ENCODE peak calls at places on chromosomes 5 and 9, in seven cellular contexts. O, C, Z, E, X, P and L are unnamed samples.

GRCh38 chr9:133518706-133519105 is 6.1 kb downstream of the MYMK start:
- DNase-seq in O (no peak), C (no peak), Z (no peak), E (no peak), X (no peak), P (no peak), L (no peak)

GRCh38 chr9:77848897-77849296 is 182.7 kb downstream of the GNAQ start:
- DNase-seq in O (peak), C (peak), Z (peak), E (peak), X (peak), P (no peak), L (no peak)

GRCh38 chr5:173631478-173631877 is 15.0 kb upstream of the BOD1 start:
- DNase-seq in O (no peak), C (no peak), Z (no peak), E (no peak), X (no peak), P (no peak), L (no peak)

GRCh38 chr9:108691614-108692013 is 164.2 kb downstream of the ACTL7B start:
- DNase-seq in O (no peak), C (no peak), Z (no peak), E (peak), X (no peak), P (peak), L (no peak)

GRCh38 chr5:173201636-173202265 is 33.3 kb downstream of the NKX2-5 start:
- DNase-seq in O (peak), C (no peak), Z (no peak), E (no peak), X (peak), P (peak), L (no peak)

GRCh38 chr5:118580959-118581358 is 407.4 kb downstream of the DTWD2 start:
- DNase-seq in O (no peak), C (no peak), Z (no peak), E (no peak), X (no peak), P (no peak), L (no peak)

GRCh38 chr5:124111886-124112285 is 599.9 kb downstream of the CSNK1G3 start:
- DNase-seq in O (no peak), C (no peak), Z (no peak), E (no peak), X (peak), P (no peak), L (no peak)

GRCh38 chr5:136123236-136123768 is 9.3 kb upstream of the SMAD5 start:
- DNase-seq in O (peak), C (no peak), Z (no peak), E (peak), X (peak), P (no peak), L (no peak)

GRCh38 chr5:73215891-73216610 is 43.1 kb downstream of the TMEM174 start:
- DNase-seq in O (peak), C (peak), Z (peak), E (peak), X (peak), P (no peak), L (peak)

GRCh38 chr9:124621371-124622328 is 114.5 kb upstream of the NR5A1 start:
- DNase-seq in O (peak), C (no peak), Z (no peak), E (no peak), X (no peak), P (no peak), L (no peak)

GRCh38 chr9:134564431-134565170 is 77.0 kb upstream of the COL5A1 start:
- DNase-seq in O (peak), C (no peak), Z (no peak), E (no peak), X (peak), P (no peak), L (no peak)

GRCh38 chr9:34570422-34571179 is 18.9 kb downstream of the CNTFR start:
- DNase-seq in O (no peak), C (no peak), Z (no peak), E (no peak), X (no peak), P (no peak), L (peak)

DNA sequence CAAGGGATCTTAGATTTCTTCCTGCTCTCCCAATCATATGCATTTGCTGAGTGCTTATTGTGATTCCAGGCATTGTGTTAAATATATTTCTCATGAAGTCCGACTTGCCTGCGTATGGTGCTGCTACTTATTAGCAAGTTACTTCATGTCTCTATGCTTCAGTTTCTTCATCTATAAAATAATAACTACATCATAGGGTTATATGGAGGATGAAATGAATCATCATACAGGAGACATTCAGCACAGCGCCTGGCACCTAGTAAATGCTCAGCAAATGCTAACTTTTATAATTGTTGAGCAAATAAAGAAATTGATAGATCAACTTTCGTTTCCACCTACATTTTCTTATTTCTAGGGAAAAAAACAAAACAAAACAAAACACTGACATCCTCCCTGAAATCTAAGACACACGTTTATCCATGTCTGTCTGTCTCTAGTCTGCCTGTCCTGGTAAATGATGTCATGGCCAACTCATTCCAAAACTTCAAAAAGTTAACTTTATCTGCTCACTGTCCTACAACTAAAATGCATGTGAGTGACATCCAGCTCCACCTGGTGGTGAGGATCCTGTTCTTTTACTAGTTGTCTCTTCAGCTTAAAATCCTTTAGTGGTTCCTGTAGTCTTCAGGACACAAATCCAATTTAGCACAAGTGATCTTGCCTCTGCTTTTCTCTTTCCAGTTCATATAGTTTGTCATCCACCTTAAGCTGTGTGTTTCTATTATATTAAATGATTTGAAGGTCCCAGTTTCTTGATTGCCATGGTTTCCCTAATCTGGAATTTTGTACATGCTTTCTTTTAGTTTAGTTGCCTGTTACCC is 27.7 kb downstream of the PPP3R2 start:
- DNase-seq in O (peak), C (no peak), Z (no peak), E (no peak), X (peak), P (no peak), L (peak)
- TF ChIP-seq CTCF in O (peak), C (no peak), Z (no peak), E (peak), X (peak), P (peak), L (peak)

DNA sequence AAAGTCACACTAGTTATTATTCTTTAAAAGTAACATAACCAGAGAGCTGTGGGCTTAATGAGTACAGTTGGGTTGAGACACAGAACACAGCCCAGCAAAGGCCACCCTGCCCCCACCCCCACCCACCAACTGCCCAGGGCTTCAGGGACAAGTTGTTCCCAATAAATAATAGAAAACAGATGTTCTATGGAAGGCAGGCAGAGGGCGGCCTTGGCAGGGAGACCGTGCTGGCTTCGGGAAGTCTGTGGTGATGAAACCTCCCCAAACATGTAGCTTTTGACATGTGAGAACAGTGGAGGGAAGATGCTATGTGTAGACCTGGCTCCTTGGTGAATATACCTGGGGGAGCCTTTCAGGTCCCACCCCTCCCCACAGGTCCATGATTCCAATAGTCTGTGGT is 10.0 kb downstream of the TRAF1 start:
- DNase-seq in O (no peak), C (peak), Z (peak), E (no peak), X (peak), P (no peak), L (peak)
- TF ChIP-seq CTCF in O (no peak), C (no peak), Z (peak), E (no peak), X (no peak), P (peak), L (peak)

DNA sequence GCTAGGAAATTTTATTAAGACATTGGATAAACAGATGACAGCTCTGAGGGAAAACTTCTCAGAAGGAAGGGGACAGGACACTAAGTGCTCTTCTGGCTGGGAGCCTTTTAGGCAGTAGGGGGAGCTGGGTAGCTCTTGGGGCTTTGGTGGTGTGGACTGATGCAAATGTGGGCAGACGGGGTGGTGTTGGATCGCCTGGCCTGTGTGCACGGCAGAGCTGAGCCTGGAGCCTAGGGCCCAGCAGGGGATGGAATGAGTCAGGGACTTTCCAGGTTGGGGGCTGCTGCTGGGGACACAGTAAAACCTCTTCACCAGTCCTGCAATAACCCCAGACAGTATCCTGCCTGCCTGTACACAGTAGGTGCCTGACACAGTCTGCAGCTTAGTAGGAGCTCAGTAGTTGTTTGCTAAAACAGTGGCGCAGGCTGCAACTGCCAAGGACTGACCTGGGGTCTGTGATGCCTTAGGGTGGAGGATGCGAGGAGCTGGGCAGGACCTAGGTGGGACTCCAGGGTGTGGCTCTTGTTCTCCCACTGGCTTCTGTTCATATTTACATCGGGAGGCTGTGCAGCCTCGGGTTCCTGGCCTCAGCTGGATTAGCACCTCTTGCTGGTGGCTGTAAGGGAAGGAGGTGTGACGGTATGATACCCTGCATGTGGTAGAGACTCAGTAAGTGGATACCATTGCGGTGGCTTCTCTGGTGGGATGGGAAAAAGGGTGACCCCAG is 83.8 kb downstream of the DAB2IP start:
- DNase-seq in O (peak), C (no peak), Z (no peak), E (peak), X (peak), P (no peak), L (peak)
- TF ChIP-seq CTCF in O (peak), C (peak), Z (peak), E (peak), X (peak), P (peak), L (peak)

DNA sequence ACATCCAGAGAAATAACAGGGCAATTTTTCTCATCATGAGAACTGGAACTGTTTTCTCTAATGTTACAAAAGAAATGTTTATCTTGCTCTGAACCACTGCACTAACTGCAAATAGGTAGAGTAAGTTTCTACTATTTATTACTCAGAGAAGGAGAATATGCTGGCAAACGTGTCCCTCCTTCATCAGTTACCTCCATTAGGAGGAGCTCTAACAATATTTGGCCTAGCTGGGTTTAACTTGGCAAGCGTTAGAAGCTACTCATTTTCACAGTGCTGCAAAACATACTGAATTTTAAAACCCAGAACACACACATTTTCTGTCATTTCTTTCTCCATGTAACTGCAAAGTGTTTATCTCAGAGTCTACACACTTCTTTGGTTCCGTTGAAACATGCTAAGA is 101.0 kb upstream of the GABRG2 start:
- DNase-seq in O (no peak), C (no peak), Z (no peak), E (no peak), X (no peak), P (no peak), L (no peak)
- TF ChIP-seq CTCF in O (no peak), C (no peak), Z (no peak), E (no peak), X (no peak), P (peak), L (peak)

DNA sequence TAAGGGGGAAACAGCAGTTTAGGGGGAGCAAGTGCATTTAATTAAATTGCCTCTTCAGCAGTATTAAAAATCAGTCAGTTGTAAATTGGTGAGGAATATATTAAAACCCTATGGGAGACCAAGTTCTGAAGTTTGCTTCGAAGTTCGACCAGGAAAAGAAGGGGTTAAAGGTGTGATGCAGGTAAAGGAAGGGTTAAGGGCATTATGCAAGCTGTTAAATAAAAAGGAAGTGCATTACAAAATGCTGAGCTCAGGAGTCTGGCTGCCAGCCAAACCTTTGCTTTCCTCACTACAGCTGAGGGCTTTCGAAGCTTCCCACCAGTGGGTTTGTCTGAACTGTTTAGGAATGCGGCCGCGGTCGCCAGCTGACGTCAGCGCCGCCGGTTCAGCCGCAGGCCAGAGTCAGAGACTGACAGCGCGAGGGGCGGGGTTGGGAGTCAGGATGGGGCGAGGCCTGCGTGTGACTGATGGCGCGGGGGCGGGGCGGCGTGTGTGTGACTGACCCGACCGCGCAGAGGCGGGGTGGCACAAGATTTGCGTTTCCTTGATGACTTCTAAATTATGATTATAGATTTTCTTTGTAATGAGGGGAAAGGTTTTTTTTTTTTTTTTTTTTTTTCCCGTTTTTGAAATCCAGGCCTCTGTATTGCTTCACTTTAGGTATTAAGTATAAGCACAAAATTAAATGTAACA is 76.6 kb downstream of the ZSWIM6 start:
- DNase-seq in O (peak), C (peak), Z (peak), E (peak), X (peak), P (peak), L (peak)
- TF ChIP-seq CTCF in O (no peak), C (no peak), Z (no peak), E (no peak), X (no peak), P (no peak), L (no peak)

GRCh38 chr5:50975840-50976239 is 309.4 kb downstream of the PARP8 start:
- DNase-seq in O (no peak), C (no peak), Z (no peak), E (no peak), X (no peak), P (no peak), L (no peak)

GRCh38 chr5:50984628-50985027 is 318.2 kb downstream of the PARP8 start:
- DNase-seq in O (no peak), C (no peak), Z (no peak), E (no peak), X (no peak), P (no peak), L (no peak)

DNA sequence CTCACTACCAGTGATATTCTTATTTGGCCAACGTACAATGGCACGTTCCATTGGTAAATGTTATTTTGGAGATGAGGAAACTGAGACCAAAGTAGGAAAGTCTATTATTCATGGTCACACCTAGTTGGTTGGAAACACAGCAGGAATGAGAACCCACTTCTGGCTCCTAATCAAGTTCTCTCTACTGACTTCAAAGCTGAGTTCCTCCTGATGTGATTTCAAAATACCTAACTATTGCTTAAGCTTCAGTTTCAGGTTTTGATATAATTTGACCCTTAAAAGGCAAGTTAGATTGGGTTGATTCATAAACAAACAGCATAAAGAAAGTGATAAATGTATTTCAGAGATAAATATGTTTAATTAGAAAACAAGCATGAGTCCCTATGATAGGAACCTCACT is 312.5 kb downstream of the PARP8 start:
- DNase-seq in O (no peak), C (no peak), Z (no peak), E (no peak), X (no peak), P (no peak), L (no peak)
- TF ChIP-seq CTCF in O (no peak), C (no peak), Z (no peak), E (no peak), X (no peak), P (no peak), L (no peak)

DNA sequence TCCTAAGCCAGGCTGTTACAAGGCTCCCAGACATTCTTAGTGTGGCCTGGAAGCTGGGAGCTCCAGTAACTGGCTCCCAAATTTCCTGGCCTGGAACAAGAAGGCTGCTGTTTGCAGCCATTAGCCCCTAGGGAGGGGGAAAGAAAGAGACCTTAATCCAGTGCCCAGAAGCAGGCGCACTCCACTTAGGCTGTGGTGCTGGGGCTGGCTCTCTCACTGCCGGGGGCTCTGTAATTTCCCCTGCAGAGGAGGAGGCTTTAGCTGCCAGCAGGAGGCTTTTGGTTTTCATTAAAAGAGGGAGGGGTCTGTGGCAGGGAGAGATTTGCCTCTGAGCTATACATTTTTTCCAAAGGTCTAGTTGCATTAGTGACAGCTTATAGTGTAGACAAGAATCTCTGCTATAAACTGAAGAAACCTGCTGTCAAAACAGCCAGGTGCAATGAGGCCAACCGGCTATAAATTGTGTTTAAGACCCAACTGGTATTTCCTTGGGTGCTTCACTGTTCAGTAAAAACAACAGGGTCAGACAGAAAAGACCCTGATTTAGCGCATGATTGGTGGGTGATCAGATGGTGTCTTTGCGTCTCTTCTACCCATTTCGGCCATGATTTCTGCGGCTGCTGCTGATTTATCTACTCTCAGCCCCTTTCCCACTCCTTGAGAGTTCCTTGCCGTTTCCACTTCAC is 254.6 kb downstream of the AOPEP start:
- DNase-seq in O (no peak), C (no peak), Z (no peak), E (no peak), X (no peak), P (no peak), L (peak)
- TF ChIP-seq CTCF in O (no peak), C (no peak), Z (no peak), E (no peak), X (no peak), P (no peak), L (no peak)